ENCODE peak calls at places on chromosomes 1 and 21, in seven cellular contexts. T is NCI-H1048, A is spleen, O is mammary epithelial cell, E is epithelial cell of esophagus, R is left colon, P is nucleus accumbens. S is an unnamed sample.

GRCh38 chr1:232963366-232963765 is 13.0 kb downstream of the NTPCR start:
- DNase-seq in R (no peak), A (no peak), T (no peak), O (no peak), E (no peak), P (no peak), S (no peak)

GRCh38 chr1:161182214-161182613 is 4.9 kb upstream of the B4GALT3 start:
- DNase-seq in T (no peak), R (no peak), E (peak; percentile 70), O (peak; percentile 87), P (no peak), A (peak; percentile 54), S (no peak)

GRCh38 chr1:14686701-14687100 is 88.2 kb downstream of the KAZN start:
- DNase-seq in O (no peak), R (no peak), P (no peak), A (no peak), E (no peak), T (no peak), S (no peak)

GRCh38 chr1:84008631-84009030 is 9.7 kb upstream of the TTLL7 start:
- DNase-seq in T (no peak), A (no peak), E (peak; percentile 52), O (peak; percentile 36), R (no peak), P (no peak), S (no peak)

GRCh38 chr1:97247196-97247595 is 525.6 kb downstream of the PTBP2 start:
- DNase-seq in T (no peak), P (no peak), O (no peak), R (no peak), A (no peak), E (no peak), S (no peak)

GRCh38 chr1:205285391-205286101 is 36.0 kb downstream of the NUAK2 start:
- DNase-seq in P (no peak), T (no peak), E (no peak), O (no peak), R (no peak), A (peak; percentile 86), S (no peak)

GRCh38 chr21:15122241-15122640 is 57.4 kb upstream of the NRIP1 start:
- DNase-seq in P (no peak), R (no peak), A (no peak), O (no peak), T (no peak), E (no peak), S (no peak)

GRCh38 chr1:117825414-117825813 is 104.0 kb downstream of the GDAP2 start:
- DNase-seq in O (no peak), E (no peak), P (no peak), A (no peak), R (no peak), T (no peak), S (no peak)

GRCh38 chr1:54407201-54407956 is 1.2 kb upstream of the SSBP3 start:
- DNase-seq in E (peak; percentile 92), P (no peak), A (peak; percentile 83), O (peak; percentile 85), T (peak; percentile 82), R (peak; percentile 67), S (peak; percentile 68)

GRCh38 chr1:6260961-6261614 is at the start of gene GPR153:
- DNase-seq in A (no peak), E (peak; percentile 72), P (no peak), T (no peak), O (peak; percentile 54), R (peak; percentile 62), S (no peak)

GRCh38 chr1:208979776-208980175 is 603.7 kb upstream of the CAMK1G start:
- DNase-seq in O (peak; percentile 61), T (no peak), E (peak; percentile 14), P (no peak), A (no peak), R (no peak), S (no peak)

GRCh38 chr1:29793101-29793546 is 556.8 kb downstream of the PTPRU start:
- DNase-seq in T (peak; percentile 53), E (peak; percentile 73), A (no peak), R (peak; percentile 85), O (peak; percentile 65), P (no peak), S (peak; percentile 79)

GRCh38 chr1:160618763-160619274 is 28.0 kb downstream of the SLAMF1 start:
- DNase-seq in R (no peak), A (no peak), P (no peak), E (peak; percentile 7), O (no peak), T (no peak), S (no peak)

GRCh38 chr1:26496881-26497280 is 24.6 kb downstream of the HMGN2 start:
- DNase-seq in O (no peak), A (no peak), T (no peak), R (peak; percentile 9), P (no peak), E (no peak), S (peak; percentile 67)

GRCh38 chr1:186511761-186512637 is 51.1 kb upstream of the PDC start:
- DNase-seq in R (peak; percentile 12), T (no peak), A (peak; percentile 72), E (peak; percentile 83), O (no peak), P (no peak), S (peak; percentile 23)

GRCh38 chr1:1438531-1439381 is 3.3 kb downstream of the VWA1 start:
- DNase-seq in P (no peak), O (no peak), E (no peak), T (no peak), A (peak; percentile 71), R (no peak), S (peak; percentile 75)

GRCh38 chr1:154768456-154769125 is 101.5 kb downstream of the KCNN3 start:
- DNase-seq in T (no peak), E (no peak), O (no peak), R (no peak), A (peak; percentile 39), P (no peak), S (no peak)

GRCh38 chr21:44392185-44392584 is 38.8 kb downstream of the TRPM2 start:
- DNase-seq in A (no peak), T (no peak), R (no peak), P (no peak), E (no peak), O (no peak), S (no peak)

GRCh38 chr21:46128106-46128982 is 27.0 kb downstream of the FTCD start:
- DNase-seq in O (no peak), T (no peak), E (no peak), P (no peak), A (peak; percentile 52), R (no peak), S (peak; percentile 43)

GRCh38 chr1:109392788-109393580 is 4.7 kb downstream of the SORT1 start:
- DNase-seq in R (peak; percentile 36), O (no peak), P (no peak), E (peak; percentile 30), A (no peak), T (no peak), S (peak; percentile 85)

GRCh38 chr1:111620412-111620971 is 903 bp downstream of the RAP1A start:
- DNase-seq in T (no peak), P (no peak), R (no peak), E (peak; percentile 17), O (peak; percentile 44), A (no peak), S (no peak)

GRCh38 chr1:56838726-56839125 is 15.9 kb upstream of the C8A start:
- DNase-seq in A (no peak), O (no peak), P (no peak), R (no peak), E (no peak), T (no peak), S (no peak)

GRCh38 chr1:204685236-204686006 is at the start of gene LRRN2:
- DNase-seq in E (peak; percentile 11), A (no peak), T (no peak), R (peak; percentile 71), O (no peak), P (no peak), S (no peak)

GRCh38 chr1:11740258-11741192 is 4.6 kb downstream of the AGTRAP start:
- DNase-seq in P (no peak), E (no peak), O (no peak), A (peak; percentile 73), T (no peak), R (no peak), S (no peak)

GRCh38 chr1:116722016-116722838 is 32.0 kb upstream of the CD2 start:
- DNase-seq in R (no peak), E (peak; percentile 97), A (no peak), O (peak; percentile 91), T (no peak), P (no peak), S (no peak)

GRCh38 chr21:45642122-45642813 is 1.3 kb upstream of the PCBP3 start:
- DNase-seq in E (no peak), A (peak; percentile 92), R (peak; percentile 44), O (no peak), T (no peak), P (no peak), S (peak; percentile 88)

GRCh38 chr1:67726224-67726623 is 41.2 kb downstream of the GADD45A start:
- DNase-seq in A (no peak), O (peak; percentile 83), R (no peak), T (no peak), E (peak; percentile 85), P (no peak), S (no peak)

S was measured in kidney.